ENCODE peak calls at places on chromosome 21, in five cellular contexts. One of them, this sample, is unnamed.

GRCh38 chr21:32844653-32845443 is 73.3 kb upstream of the PAXBP1 start:
- DNase-seq in Right ventricle myocardium superior: no peak
- DNase-seq in NCI-H1105 treated with DMSO at 0.1 percent for 48 hours: no peak
- DNase-seq in left cardiac atrium: no peak
- DNase-seq in foreskin fibroblast: peak
- DNase-seq in this sample: peak

GRCh38 chr21:26717146-26717739 is 128.0 kb downstream of the ADAMTS1 start:
- DNase-seq in Right ventricle myocardium superior: no peak
- DNase-seq in foreskin fibroblast: peak
- DNase-seq in left cardiac atrium: no peak
- DNase-seq in NCI-H1105 treated with DMSO at 0.1 percent for 48 hours: peak
- DNase-seq in this sample: peak

GRCh38 chr21:45580576-45581321 is 38.5 kb upstream of the SLC19A1 start:
- DNase-seq in left cardiac atrium: no peak
- DNase-seq in Right ventricle myocardium superior: no peak
- DNase-seq in NCI-H1105 treated with DMSO at 0.1 percent for 48 hours: no peak
- DNase-seq in foreskin fibroblast: no peak
- DNase-seq in this sample: no peak

GRCh38 chr21:45310446-45310845 is 22.8 kb upstream of the POFUT2 start:
- DNase-seq in left cardiac atrium: peak
- DNase-seq in NCI-H1105 treated with DMSO at 0.1 percent for 48 hours: no peak
- DNase-seq in Right ventricle myocardium superior: peak
- DNase-seq in foreskin fibroblast: no peak
- DNase-seq in this sample: no peak

GRCh38 chr21:42559326-42559725 is 45.7 kb downstream of the SLC37A1 start:
- DNase-seq in Right ventricle myocardium superior: no peak
- DNase-seq in left cardiac atrium: peak
- DNase-seq in NCI-H1105 treated with DMSO at 0.1 percent for 48 hours: no peak
- DNase-seq in foreskin fibroblast: no peak
- DNase-seq in this sample: no peak

GRCh38 chr21:14877581-14878228 is 187.1 kb downstream of the NRIP1 start:
- DNase-seq in Right ventricle myocardium superior: no peak
- DNase-seq in foreskin fibroblast: peak
- DNase-seq in NCI-H1105 treated with DMSO at 0.1 percent for 48 hours: no peak
- DNase-seq in left cardiac atrium: no peak
- DNase-seq in this sample: no peak

GRCh38 chr21:44739316-44739715 is 27.9 kb upstream of the TSPEAR start:
- DNase-seq in NCI-H1105 treated with DMSO at 0.1 percent for 48 hours: no peak
- DNase-seq in Right ventricle myocardium superior: no peak
- DNase-seq in foreskin fibroblast: no peak
- DNase-seq in left cardiac atrium: no peak
- DNase-seq in this sample: no peak

GRCh38 chr21:34771512-34772028 is 102.8 kb downstream of the CLIC6 start:
- DNase-seq in Right ventricle myocardium superior: no peak
- DNase-seq in left cardiac atrium: no peak
- DNase-seq in foreskin fibroblast: peak
- DNase-seq in NCI-H1105 treated with DMSO at 0.1 percent for 48 hours: no peak
- DNase-seq in this sample: no peak

GRCh38 chr21:35963920-35964451 is 96.3 kb downstream of the SETD4 start:
- DNase-seq in foreskin fibroblast: peak
- DNase-seq in NCI-H1105 treated with DMSO at 0.1 percent for 48 hours: no peak
- DNase-seq in Right ventricle myocardium superior: no peak
- DNase-seq in left cardiac atrium: no peak
- DNase-seq in this sample: no peak

GRCh38 chr21:46357335-46357604 is 33.3 kb downstream of the PCNT start:
- DNase-seq in Right ventricle myocardium superior: no peak
- DNase-seq in foreskin fibroblast: no peak
- DNase-seq in NCI-H1105 treated with DMSO at 0.1 percent for 48 hours: no peak
- DNase-seq in left cardiac atrium: no peak
- DNase-seq in this sample: no peak

GRCh38 chr21:44455524-44456206 is 355 bp downstream of the LRRC3 start:
- DNase-seq in NCI-H1105 treated with DMSO at 0.1 percent for 48 hours: peak
- DNase-seq in left cardiac atrium: peak
- DNase-seq in Right ventricle myocardium superior: peak
- DNase-seq in foreskin fibroblast: peak
- DNase-seq in this sample: peak

GRCh38 chr21:38282921-38283320 is 26.1 kb downstream of the KCNJ15 start:
- DNase-seq in foreskin fibroblast: peak
- DNase-seq in Right ventricle myocardium superior: no peak
- DNase-seq in left cardiac atrium: no peak
- DNase-seq in NCI-H1105 treated with DMSO at 0.1 percent for 48 hours: no peak
- DNase-seq in this sample: no peak

GRCh38 chr21:28485301-28486022 is 507.2 kb downstream of the LTN1 start:
- DNase-seq in foreskin fibroblast: peak
- DNase-seq in Right ventricle myocardium superior: no peak
- DNase-seq in left cardiac atrium: no peak
- DNase-seq in NCI-H1105 treated with DMSO at 0.1 percent for 48 hours: no peak
- DNase-seq in this sample: no peak

GRCh38 chr21:41581592-41582228 is 73.8 kb upstream of the TMPRSS2 start:
- DNase-seq in foreskin fibroblast: no peak
- DNase-seq in NCI-H1105 treated with DMSO at 0.1 percent for 48 hours: no peak
- DNase-seq in left cardiac atrium: no peak
- DNase-seq in Right ventricle myocardium superior: no peak
- DNase-seq in this sample: no peak

GRCh38 chr21:44436958-44437357 is 18.4 kb upstream of the LRRC3 start:
- DNase-seq in foreskin fibroblast: no peak
- DNase-seq in Right ventricle myocardium superior: peak
- DNase-seq in left cardiac atrium: no peak
- DNase-seq in NCI-H1105 treated with DMSO at 0.1 percent for 48 hours: no peak
- DNase-seq in this sample: no peak

GRCh38 chr21:16372546-16372945 is 642.8 kb downstream of the USP25 start:
- DNase-seq in NCI-H1105 treated with DMSO at 0.1 percent for 48 hours: no peak
- DNase-seq in foreskin fibroblast: peak
- DNase-seq in Right ventricle myocardium superior: no peak
- DNase-seq in left cardiac atrium: no peak
- DNase-seq in this sample: no peak

GRCh38 chr21:14453339-14453738 is 70.4 kb upstream of the HSPA13 start:
- DNase-seq in foreskin fibroblast: no peak
- DNase-seq in Right ventricle myocardium superior: no peak
- DNase-seq in NCI-H1105 treated with DMSO at 0.1 percent for 48 hours: no peak
- DNase-seq in left cardiac atrium: no peak
- DNase-seq in this sample: peak

GRCh38 chr21:42286416-42286815 is 28.8 kb downstream of the TFF3 start:
- DNase-seq in NCI-H1105 treated with DMSO at 0.1 percent for 48 hours: no peak
- DNase-seq in foreskin fibroblast: no peak
- DNase-seq in left cardiac atrium: no peak
- DNase-seq in Right ventricle myocardium superior: no peak
- DNase-seq in this sample: no peak

GRCh38 chr21:45889961-45890360 is 91.6 kb upstream of the COL6A1 start:
- DNase-seq in foreskin fibroblast: no peak
- DNase-seq in Right ventricle myocardium superior: peak
- DNase-seq in left cardiac atrium: peak
- DNase-seq in NCI-H1105 treated with DMSO at 0.1 percent for 48 hours: no peak
- DNase-seq in this sample: peak

This sample was measured in retina.